ENCODE peak calls at places on chromosomes 12 and 14, in nine cellular contexts. One of them, this sample, is unnamed.

GRCh38 chr14:54593860-54594259 is 26.9 kb downstream of the SAMD4A start:
- DNase-seq in right atrium auricular region: no peak
- DNase-seq in adipocyte: peak; percentile 26
- DNase-seq in body of pancreas: no peak
- DNase-seq in H9: no peak
- DNase-seq in K562: no peak
- DNase-seq in HepG2: no peak
- DNase-seq in sigmoid colon: no peak
- DNase-seq in ovary: no peak
- DNase-seq in this sample: no peak

GRCh38 chr12:114936148-114937099 is 252.4 kb upstream of the TBX3 start:
- DNase-seq in right atrium auricular region: no peak
- DNase-seq in adipocyte: no peak
- DNase-seq in body of pancreas: no peak
- DNase-seq in H9: no peak
- DNase-seq in K562: no peak
- DNase-seq in HepG2: no peak
- DNase-seq in sigmoid colon: no peak
- DNase-seq in ovary: no peak
- DNase-seq in this sample: no peak

GRCh38 chr12:75790219-75790618 is 241.4 kb downstream of the PHLDA1 start:
- DNase-seq in right atrium auricular region: no peak
- DNase-seq in adipocyte: no peak
- DNase-seq in body of pancreas: no peak
- DNase-seq in H9: no peak
- DNase-seq in K562: no peak
- DNase-seq in HepG2: no peak
- DNase-seq in sigmoid colon: no peak
- DNase-seq in ovary: no peak
- DNase-seq in this sample: no peak

GRCh38 chr12:76197283-76197682 is 112.8 kb upstream of the NAP1L1 start:
- DNase-seq in right atrium auricular region: no peak
- DNase-seq in adipocyte: no peak
- DNase-seq in body of pancreas: no peak
- DNase-seq in H9: no peak
- DNase-seq in K562: no peak
- DNase-seq in HepG2: no peak
- DNase-seq in sigmoid colon: no peak
- DNase-seq in ovary: no peak
- DNase-seq in this sample: no peak

GRCh38 chr12:27922591-27923139 is 49.9 kb downstream of the PTHLH start:
- DNase-seq in right atrium auricular region: no peak
- DNase-seq in adipocyte: peak; percentile 64
- DNase-seq in body of pancreas: peak; percentile 74
- DNase-seq in H9: no peak
- DNase-seq in K562: no peak
- DNase-seq in HepG2: no peak
- DNase-seq in sigmoid colon: no peak
- DNase-seq in ovary: peak; percentile 18
- DNase-seq in this sample: peak; percentile 22

GRCh38 chr14:59004012-59004411 is 184.5 kb upstream of the DAAM1 start:
- DNase-seq in right atrium auricular region: no peak
- DNase-seq in adipocyte: peak; percentile 42
- DNase-seq in body of pancreas: no peak
- DNase-seq in H9: no peak
- DNase-seq in K562: no peak
- DNase-seq in HepG2: no peak
- DNase-seq in sigmoid colon: no peak
- DNase-seq in ovary: no peak
- DNase-seq in this sample: no peak

GRCh38 chr14:70955543-70956480 is 48.6 kb downstream of the PCNX1 start:
- DNase-seq in right atrium auricular region: no peak
- DNase-seq in adipocyte: peak; percentile 70
- DNase-seq in body of pancreas: no peak
- DNase-seq in H9: no peak
- DNase-seq in K562: no peak
- DNase-seq in HepG2: peak; percentile 29
- DNase-seq in sigmoid colon: no peak
- DNase-seq in ovary: no peak
- DNase-seq in this sample: no peak

GRCh38 chr14:103087343-103087835 is 3.4 kb downstream of the LBHD2 start:
- DNase-seq in right atrium auricular region: no peak
- DNase-seq in adipocyte: no peak
- DNase-seq in body of pancreas: no peak
- DNase-seq in H9: no peak
- DNase-seq in K562: no peak
- DNase-seq in HepG2: no peak
- DNase-seq in sigmoid colon: no peak
- DNase-seq in ovary: no peak
- DNase-seq in this sample: peak; percentile 36

GRCh38 chr12:113476093-113476986 is 4.7 kb upstream of the LHX5 start:
- DNase-seq in right atrium auricular region: no peak
- DNase-seq in adipocyte: no peak
- DNase-seq in body of pancreas: no peak
- DNase-seq in H9: no peak
- DNase-seq in K562: no peak
- DNase-seq in HepG2: no peak
- DNase-seq in sigmoid colon: no peak
- DNase-seq in ovary: no peak
- DNase-seq in this sample: no peak

GRCh38 chr12:113477171-113477841 is 5.6 kb upstream of the LHX5 start:
- DNase-seq in right atrium auricular region: no peak
- DNase-seq in adipocyte: no peak
- DNase-seq in body of pancreas: no peak
- DNase-seq in H9: peak; percentile 86
- DNase-seq in K562: no peak
- DNase-seq in HepG2: no peak
- DNase-seq in sigmoid colon: no peak
- DNase-seq in ovary: no peak
- DNase-seq in this sample: no peak

GRCh38 chr12:113474635-113475436 is 3.2 kb upstream of the LHX5 start:
- DNase-seq in right atrium auricular region: no peak
- DNase-seq in adipocyte: no peak
- DNase-seq in body of pancreas: no peak
- DNase-seq in H9: no peak
- DNase-seq in K562: no peak
- DNase-seq in HepG2: no peak
- DNase-seq in sigmoid colon: no peak
- DNase-seq in ovary: no peak
- DNase-seq in this sample: no peak

GRCh38 chr12:113473942-113474341 is 2.3 kb upstream of the LHX5 start:
- DNase-seq in right atrium auricular region: no peak
- DNase-seq in adipocyte: no peak
- DNase-seq in body of pancreas: no peak
- DNase-seq in H9: peak; percentile 72
- DNase-seq in K562: no peak
- DNase-seq in HepG2: no peak
- DNase-seq in sigmoid colon: no peak
- DNase-seq in ovary: no peak
- DNase-seq in this sample: no peak

DNA sequence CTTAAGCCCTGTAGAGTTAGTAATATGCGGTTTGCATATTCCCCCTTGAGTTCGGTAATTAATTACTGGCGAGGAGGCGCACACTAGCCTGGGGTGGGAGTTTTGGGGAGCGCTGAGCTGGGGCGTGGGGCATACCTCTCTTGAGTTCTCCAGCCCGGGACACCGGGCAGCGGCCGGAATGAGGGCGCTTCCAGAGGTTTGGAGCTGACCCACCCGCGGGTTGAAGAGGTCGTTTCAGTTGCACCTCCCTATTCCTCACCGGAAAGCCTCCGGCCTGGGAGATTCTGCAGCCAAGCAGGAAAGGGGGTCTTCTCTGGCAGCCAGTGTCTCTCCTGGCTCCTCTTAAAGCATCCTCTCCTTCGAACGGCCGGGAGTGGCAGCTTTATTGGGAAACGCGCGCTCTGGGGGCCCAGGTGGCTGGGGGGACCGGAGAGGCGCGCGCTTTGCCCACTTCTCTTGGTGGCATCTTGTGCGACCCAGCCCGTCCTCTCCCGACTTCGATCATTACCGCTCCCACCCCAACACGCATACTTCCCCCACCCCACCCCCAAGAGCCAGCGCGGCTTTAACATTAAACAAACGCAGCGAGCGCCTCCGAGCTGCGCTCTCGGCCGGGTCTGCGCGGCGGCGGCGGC is 3.9 kb upstream of the LHX5 start:
- DNase-seq in right atrium auricular region: no peak
- DNase-seq in adipocyte: no peak
- DNase-seq in body of pancreas: no peak
- DNase-seq in H9: no peak
- DNase-seq in K562: no peak
- DNase-seq in HepG2: no peak
- DNase-seq in sigmoid colon: no peak
- DNase-seq in ovary: no peak
- DNase-seq in this sample: no peak
- H3K27me3 ChIP-seq in right atrium auricular region: peaks cover 46% of the 10 kb centered on the region
- H3K27me3 ChIP-seq in adipocyte: peaks cover 81% of the 10 kb centered on the region
- H3K27me3 ChIP-seq in body of pancreas: peaks cover 32% of the 10 kb centered on the region
- H3K27me3 ChIP-seq in H9: peaks cover 90% of the 10 kb centered on the region
- H3K27me3 ChIP-seq in K562: peaks cover 60% of the 10 kb centered on the region
- H3K27me3 ChIP-seq in HepG2: peaks cover 79% of the 10 kb centered on the region
- H3K27me3 ChIP-seq in sigmoid colon: peaks cover 97% of the 10 kb centered on the region
- H3K27me3 ChIP-seq in ovary: no peaks in the 10 kb centered on the region
- H3K27me3 ChIP-seq in this sample: peaks cover 3% of the 10 kb centered on the region

GRCh38 chr12:117048585-117048904 is 50.7 kb downstream of the TESC start:
- DNase-seq in right atrium auricular region: no peak
- DNase-seq in adipocyte: no peak
- DNase-seq in body of pancreas: no peak
- DNase-seq in H9: no peak
- DNase-seq in K562: no peak
- DNase-seq in HepG2: no peak
- DNase-seq in sigmoid colon: no peak
- DNase-seq in ovary: no peak
- DNase-seq in this sample: no peak
- H3K4me1 ChIP-seq in right atrium auricular region: peaks cover 70% of the 10 kb centered on the region
- H3K4me1 ChIP-seq in adipocyte: no peaks in the 10 kb centered on the region
- H3K4me1 ChIP-seq in body of pancreas: peaks cover 52% of the 10 kb centered on the region
- H3K4me1 ChIP-seq in H9: peaks cover 11% of the 10 kb centered on the region
- H3K4me1 ChIP-seq in K562: peaks cover 65% of the 10 kb centered on the region
- H3K4me1 ChIP-seq in HepG2: peaks cover 73% of the 10 kb centered on the region
- H3K4me1 ChIP-seq in sigmoid colon: no peaks in the 10 kb centered on the region
- H3K4me1 ChIP-seq in ovary: peaks cover 6% of the 10 kb centered on the region
- H3K4me1 ChIP-seq in this sample: peaks cover 12% of the 10 kb centered on the region

GRCh38 chr12:109310247-109311125 is 1.4 kb upstream of the FOXN4 start:
- DNase-seq in right atrium auricular region: no peak
- DNase-seq in adipocyte: peak; percentile 10
- DNase-seq in body of pancreas: no peak
- DNase-seq in H9: no peak
- DNase-seq in K562: peak; percentile 35
- DNase-seq in HepG2: no peak
- DNase-seq in sigmoid colon: no peak
- DNase-seq in ovary: no peak
- DNase-seq in this sample: no peak

GRCh38 chr12:109305547-109305946 is 3.5 kb downstream of the FOXN4 start:
- DNase-seq in right atrium auricular region: no peak
- DNase-seq in adipocyte: no peak
- DNase-seq in body of pancreas: no peak
- DNase-seq in H9: no peak
- DNase-seq in K562: no peak
- DNase-seq in HepG2: no peak
- DNase-seq in sigmoid colon: no peak
- DNase-seq in ovary: no peak
- DNase-seq in this sample: no peak

GRCh38 chr12:109308534-109309440 is at the start of gene FOXN4:
- DNase-seq in right atrium auricular region: no peak
- DNase-seq in adipocyte: peak; percentile 4
- DNase-seq in body of pancreas: no peak
- DNase-seq in H9: peak; percentile 86
- DNase-seq in K562: no peak
- DNase-seq in HepG2: no peak
- DNase-seq in sigmoid colon: no peak
- DNase-seq in ovary: no peak
- DNase-seq in this sample: peak; percentile 61

GRCh38 chr12:109307051-109307450 is 2.0 kb downstream of the FOXN4 start:
- DNase-seq in right atrium auricular region: no peak
- DNase-seq in adipocyte: no peak
- DNase-seq in body of pancreas: no peak
- DNase-seq in H9: no peak
- DNase-seq in K562: no peak
- DNase-seq in HepG2: peak; percentile 76
- DNase-seq in sigmoid colon: no peak
- DNase-seq in ovary: no peak
- DNase-seq in this sample: no peak

DNA sequence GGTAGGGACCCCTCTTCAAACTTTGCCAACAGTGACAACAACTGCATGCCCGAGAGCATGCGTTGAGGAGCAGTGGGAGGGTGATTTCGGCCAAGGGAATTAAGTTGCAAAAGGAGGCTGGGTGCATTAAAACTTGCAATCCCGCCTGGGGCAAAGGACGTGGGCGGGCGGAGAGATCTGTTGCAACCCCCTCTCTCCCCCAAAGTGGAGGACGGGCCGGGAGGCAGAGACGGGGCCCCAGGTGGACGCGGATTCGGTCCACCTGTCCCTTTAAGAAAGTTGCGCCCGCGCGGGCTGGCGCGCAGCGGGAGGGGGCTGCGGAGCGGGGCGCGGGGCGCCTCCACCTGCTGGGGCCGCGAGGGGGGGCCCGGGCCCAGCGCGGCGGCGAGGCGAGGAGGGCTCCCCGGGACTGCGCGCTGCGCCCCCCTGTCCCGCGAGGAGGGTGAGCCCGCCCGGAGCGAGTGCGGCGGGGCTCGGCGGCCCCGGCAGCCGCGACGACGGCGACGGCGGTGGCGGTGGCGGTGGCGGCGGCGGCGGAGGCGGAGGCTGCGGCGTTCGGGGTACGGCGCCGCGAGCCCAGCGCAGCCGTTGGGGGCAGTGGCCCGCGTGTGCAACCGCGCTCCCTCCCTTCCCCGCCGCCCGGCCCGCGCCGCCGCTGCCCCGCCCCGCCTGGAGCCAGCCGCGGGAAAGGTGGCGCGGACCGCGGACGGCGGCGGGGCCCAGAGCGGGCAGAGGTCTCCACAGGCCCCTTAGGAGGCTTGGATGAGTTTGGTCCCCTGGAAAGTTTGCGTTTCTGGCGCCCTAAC is 560 bp upstream of the FOXN4 start:
- DNase-seq in right atrium auricular region: no peak
- DNase-seq in adipocyte: peak; percentile 45
- DNase-seq in body of pancreas: no peak
- DNase-seq in H9: no peak
- DNase-seq in K562: peak; percentile 60
- DNase-seq in HepG2: no peak
- DNase-seq in sigmoid colon: no peak
- DNase-seq in ovary: no peak
- DNase-seq in this sample: no peak
- H3K27me3 ChIP-seq in right atrium auricular region: no peaks in the 10 kb centered on the region
- H3K27me3 ChIP-seq in adipocyte: peaks cover 69% of the 10 kb centered on the region
- H3K27me3 ChIP-seq in body of pancreas: peaks cover 8% of the 10 kb centered on the region
- H3K27me3 ChIP-seq in H9: peaks cover 32% of the 10 kb centered on the region
- H3K27me3 ChIP-seq in K562: peaks cover 45% of the 10 kb centered on the region
- H3K27me3 ChIP-seq in HepG2: peaks cover 53% of the 10 kb centered on the region
- H3K27me3 ChIP-seq in sigmoid colon: peaks cover 46% of the 10 kb centered on the region
- H3K27me3 ChIP-seq in ovary: no peaks in the 10 kb centered on the region
- H3K27me3 ChIP-seq in this sample: no peaks in the 10 kb centered on the region

GRCh38 chr12:57891639-57892228 is 45.2 kb upstream of the CTDSP2 start:
- DNase-seq in right atrium auricular region: no peak
- DNase-seq in adipocyte: peak; percentile 43
- DNase-seq in body of pancreas: no peak
- DNase-seq in H9: no peak
- DNase-seq in K562: no peak
- DNase-seq in HepG2: no peak
- DNase-seq in sigmoid colon: no peak
- DNase-seq in ovary: no peak
- DNase-seq in this sample: no peak

GRCh38 chr12:57893460-57894353 is 47.2 kb upstream of the CTDSP2 start:
- DNase-seq in right atrium auricular region: peak; percentile 95
- DNase-seq in adipocyte: peak; percentile 98
- DNase-seq in body of pancreas: peak; percentile 84
- DNase-seq in H9: peak; percentile 61
- DNase-seq in K562: peak; percentile 20
- DNase-seq in HepG2: peak; percentile 62
- DNase-seq in sigmoid colon: peak; percentile 100
- DNase-seq in ovary: peak; percentile 96
- DNase-seq in this sample: peak; percentile 94

GRCh38 chr12:57890191-57891120 is 43.9 kb upstream of the CTDSP2 start:
- DNase-seq in right atrium auricular region: no peak
- DNase-seq in adipocyte: peak; percentile 32
- DNase-seq in body of pancreas: no peak
- DNase-seq in H9: no peak
- DNase-seq in K562: no peak
- DNase-seq in HepG2: no peak
- DNase-seq in sigmoid colon: no peak
- DNase-seq in ovary: no peak
- DNase-seq in this sample: no peak

GRCh38 chr12:57894577-57895292 is 46.6 kb upstream of the ATP23 start:
- DNase-seq in right atrium auricular region: no peak
- DNase-seq in adipocyte: peak; percentile 19
- DNase-seq in body of pancreas: no peak
- DNase-seq in H9: no peak
- DNase-seq in K562: no peak
- DNase-seq in HepG2: no peak
- DNase-seq in sigmoid colon: no peak
- DNase-seq in ovary: peak; percentile 34
- DNase-seq in this sample: no peak

DNA sequence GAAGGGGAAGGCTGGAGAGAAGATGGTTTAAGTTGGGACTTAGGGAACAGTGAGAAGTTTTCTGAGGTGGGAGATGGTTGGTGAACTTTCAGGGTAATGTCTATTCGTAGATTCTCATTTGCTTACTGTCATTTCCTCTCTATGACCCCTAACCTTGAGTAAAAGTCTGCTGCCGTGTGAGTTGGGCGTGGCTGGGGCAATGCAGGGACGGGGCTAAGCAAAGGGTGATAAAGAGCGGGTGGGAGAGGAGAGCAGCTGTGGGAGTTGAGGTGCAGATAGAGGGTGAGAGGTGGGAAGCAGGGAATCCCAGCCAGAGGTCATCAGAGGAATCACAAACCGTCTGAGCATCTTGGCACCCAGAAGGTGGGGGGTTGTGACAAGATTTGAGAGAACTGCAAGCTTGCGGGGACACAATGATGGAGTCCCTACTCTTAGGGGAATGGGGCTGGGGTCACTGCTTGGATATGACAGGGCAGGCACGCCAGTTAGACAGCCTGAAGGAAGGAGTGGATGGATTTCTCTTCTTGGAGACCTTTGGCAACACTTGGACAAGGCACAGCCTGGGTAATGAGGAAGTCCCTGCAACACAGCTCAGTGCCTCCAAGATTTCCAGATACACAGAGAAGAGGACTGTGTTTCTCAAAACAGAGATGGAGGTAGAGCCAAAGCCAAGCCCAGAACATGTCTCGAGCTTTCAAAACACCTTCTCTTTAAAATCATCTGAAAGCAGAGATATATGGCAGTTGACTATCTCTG is 45.9 kb upstream of the CTDSP2 start:
- DNase-seq in right atrium auricular region: no peak
- DNase-seq in adipocyte: no peak
- DNase-seq in body of pancreas: no peak
- DNase-seq in H9: no peak
- DNase-seq in K562: peak; percentile 52
- DNase-seq in HepG2: no peak
- DNase-seq in sigmoid colon: no peak
- DNase-seq in ovary: no peak
- DNase-seq in this sample: no peak
- H3K4me1 ChIP-seq in right atrium auricular region: peaks cover 97% of the 10 kb centered on the region
- H3K4me1 ChIP-seq in adipocyte: peaks cover 84% of the 10 kb centered on the region
- H3K4me1 ChIP-seq in body of pancreas: peaks cover 53% of the 10 kb centered on the region
- H3K4me1 ChIP-seq in H9: peaks cover 19% of the 10 kb centered on the region
- H3K4me1 ChIP-seq in K562: peaks cover 40% of the 10 kb centered on the region
- H3K4me1 ChIP-seq in HepG2: peaks cover 69% of the 10 kb centered on the region
- H3K4me1 ChIP-seq in sigmoid colon: peaks cover 4% of the 10 kb centered on the region
- H3K4me1 ChIP-seq in ovary: peaks cover 56% of the 10 kb centered on the region
- H3K4me1 ChIP-seq in this sample: peaks cover 48% of the 10 kb centered on the region

This sample was measured in right cardiac atrium.